ENCODE peak calls at places on chromosomes 3 and 15, in eight cellular contexts. B, Z, F, X, Y, O, U and Q are unnamed samples.

GRCh38 chr3:76871655-76872054 is 168.2 kb upstream of the ROBO2 start:
- DNase-seq in B (no peak), X (no peak), O (no peak), F (no peak), Z (no peak), Y (no peak), U (no peak), Q (no peak)

GRCh38 chr3:46380471-46381215 is 9.9 kb downstream of the CCR5 start:
- DNase-seq in Z (peak; percentile 33), Y (no peak), B (no peak), F (no peak), U (no peak), O (no peak), X (no peak), Q (no peak)

GRCh38 chr3:69370156-69370944 is 15.5 kb downstream of the FRMD4B start:
- DNase-seq in O (no peak), F (peak; percentile 78), Z (no peak), X (no peak), B (no peak), Y (no peak), U (no peak), Q (peak; percentile 70)

GRCh38 chr3:150078983-150079739 is 108.5 kb upstream of the PFN2 start:
- DNase-seq in Y (no peak), F (peak; percentile 64), U (no peak), O (peak; percentile 97), Z (peak; percentile 95), B (no peak), X (peak; percentile 50), Q (peak; percentile 87)

GRCh38 chr3:99751649-99752048 is 66.0 kb upstream of the CMSS1 start:
- DNase-seq in Y (no peak), U (no peak), O (peak; percentile 84), F (peak; percentile 90), Z (peak; percentile 79), B (no peak), X (no peak), Q (peak; percentile 71)

GRCh38 chr15:78392430-78392829 is 45.6 kb upstream of the IREB2 start:
- DNase-seq in O (no peak), X (peak; percentile 84), B (no peak), U (no peak), F (no peak), Y (no peak), Z (no peak), Q (no peak)

GRCh38 chr3:126355777-126356372 is 1.3 kb downstream of the KLF15 start:
- DNase-seq in F (peak; percentile 50), X (no peak), U (peak; percentile 98), Y (no peak), Z (peak; percentile 86), O (peak; percentile 78), B (no peak), Q (no peak)

GRCh38 chr15:84715442-84716035 is 400 bp downstream of the SEC11A start:
- DNase-seq in Z (peak; percentile 44), U (peak; percentile 23), F (no peak), O (peak; percentile 49), B (peak; percentile 32), Y (peak; percentile 63), X (no peak), Q (peak; percentile 65)

GRCh38 chr3:72018339-72018984 is 233.5 kb upstream of the PROK2 start:
- DNase-seq in F (peak; percentile 53), Z (peak; percentile 13), B (no peak), Y (no peak), X (no peak), U (no peak), O (peak; percentile 5), Q (no peak)

GRCh38 chr3:152096280-152096679 is 172.4 kb upstream of the MBNL1 start:
- DNase-seq in F (no peak), U (no peak), X (no peak), Y (no peak), O (no peak), B (no peak), Z (no peak), Q (no peak)

GRCh38 chr15:64851503-64851840 is 9.8 kb downstream of the PLEKHO2 start:
- DNase-seq in X (no peak), Z (peak; percentile 94), U (peak; percentile 51), B (no peak), O (peak; percentile 96), Y (no peak), F (no peak), Q (no peak)

GRCh38 chr15:64044315-64045105 is 1.8 kb downstream of the DAPK2 start:
- DNase-seq in Z (peak; percentile 18), B (no peak), F (no peak), X (no peak), O (no peak), U (no peak), Y (no peak), Q (no peak)

GRCh38 chr15:83318861-83319415 is 34.5 kb upstream of the BNC1 start:
- DNase-seq in Z (no peak), U (no peak), B (no peak), O (no peak), F (no peak), X (no peak), Y (no peak), Q (no peak)

GRCh38 chr15:67074886-67075229 is 9.5 kb downstream of the SMAD3 start:
- DNase-seq in O (no peak), X (no peak), Y (no peak), Z (no peak), B (no peak), U (no peak), F (no peak), Q (no peak)

GRCh38 chr3:127709320-127710060 is 36.7 kb downstream of the ABTB1 start:
- DNase-seq in Z (peak; percentile 19), O (no peak), X (no peak), B (no peak), Y (no peak), F (no peak), U (no peak), Q (no peak)

GRCh38 chr3:46835059-46835458 is 28.2 kb downstream of the MYL3 start:
- DNase-seq in O (no peak), F (no peak), Y (no peak), Z (no peak), U (no peak), X (no peak), B (no peak), Q (no peak)

GRCh38 chr3:37765591-37766219 is 96.0 kb upstream of the CTDSPL start:
- DNase-seq in Y (no peak), Z (peak; percentile 78), F (no peak), B (no peak), O (peak; percentile 71), X (no peak), U (no peak), Q (no peak)

GRCh38 chr15:51030649-51031316 is 63.9 kb downstream of the TNFAIP8L3 start:
- DNase-seq in X (no peak), F (peak; percentile 85), O (peak; percentile 87), B (no peak), Z (peak; percentile 70), U (no peak), Y (no peak), Q (peak; percentile 40)

GRCh38 chr15:70632981-70633380 is 130.4 kb downstream of the UACA start:
- DNase-seq in O (no peak), Y (no peak), F (peak; percentile 54), Z (no peak), X (no peak), B (no peak), U (peak; percentile 52), Q (no peak)

GRCh38 chr3:67790043-67790442 is 135.6 kb upstream of the SUCLG2 start:
- DNase-seq in U (peak; percentile 51), Z (peak; percentile 82), O (peak; percentile 70), F (peak; percentile 69), X (no peak), B (peak; percentile 41), Y (peak; percentile 39), Q (peak; percentile 30)

GRCh38 chr15:86060614-86061125 is 19.0 kb upstream of the AGBL1 start:
- DNase-seq in B (no peak), X (no peak), Z (no peak), O (no peak), F (no peak), U (no peak), Y (no peak), Q (no peak)

GRCh38 chr15:83835384-83836010 is 181.6 kb downstream of the ADAMTSL3 start:
- DNase-seq in F (no peak), X (no peak), B (no peak), U (no peak), O (no peak), Y (no peak), Z (no peak), Q (no peak)

GRCh38 chr15:79977431-79977940 is 6.5 kb upstream of the BCL2A1 start:
- DNase-seq in X (no peak), B (no peak), F (no peak), U (no peak), Y (no peak), Z (peak; percentile 46), O (peak; percentile 28), Q (no peak)

GRCh38 chr15:75648156-75649000 is 666 bp downstream of the SNX33 start:
- DNase-seq in B (no peak), O (peak; percentile 51), Z (peak; percentile 50), Y (no peak), X (no peak), U (peak; percentile 93), F (no peak), Q (peak; percentile 38)

GRCh38 chr3:179853176-179853575 is 183.6 kb downstream of the PEX5L start:
- DNase-seq in Y (no peak), O (peak; percentile 87), B (no peak), U (no peak), X (no peak), Z (peak; percentile 90), F (peak; percentile 65), Q (no peak)

GRCh38 chr3:48561045-48561736 is 2.4 kb downstream of the UCN2 start:
- DNase-seq in B (no peak), X (no peak), F (peak; percentile 90), Y (peak; percentile 34), U (peak; percentile 96), O (peak; percentile 49), Z (peak; percentile 81), Q (no peak)

GRCh38 chr3:8641472-8641871 is 3.1 kb downstream of the SSUH2 start:
- DNase-seq in O (no peak), F (no peak), Z (no peak), U (peak; percentile 61), X (no peak), Y (no peak), B (no peak), Q (no peak)

GRCh38 chr3:73581134-73581846 is 43.5 kb downstream of the PDZRN3 start:
- DNase-seq in U (no peak), Z (no peak), F (no peak), O (no peak), B (no peak), X (no peak), Y (no peak), Q (no peak)

GRCh38 chr3:128969993-128970740 is 23.7 kb downstream of the CFAP92 start:
- DNase-seq in F (peak; percentile 55), Z (peak; percentile 59), O (peak; percentile 31), Y (peak; percentile 56), B (peak; percentile 46), X (peak; percentile 18), U (peak; percentile 75), Q (no peak)

GRCh38 chr3:69451594-69451993 is 65.7 kb upstream of the FRMD4B start:
- DNase-seq in O (no peak), Z (peak; percentile 26), F (no peak), X (no peak), U (no peak), B (no peak), Y (no peak), Q (no peak)

GRCh38 chr3:15081960-15082664 is 16.8 kb downstream of the RBSN start:
- DNase-seq in X (no peak), O (peak; percentile 76), Y (no peak), U (no peak), F (no peak), B (no peak), Z (peak; percentile 66), Q (peak; percentile 21)

GRCh38 chr3:6717026-6717943 is 143.6 kb upstream of the GRM7 start:
- DNase-seq in F (no peak), U (no peak), B (no peak), Z (no peak), O (no peak), Y (no peak), X (no peak), Q (no peak)

GRCh38 chr3:112405845-112406244 is 72.9 kb downstream of the CD200 start:
- DNase-seq in Y (peak; percentile 18), Z (no peak), B (peak; percentile 3), F (peak; percentile 71), X (no peak), O (no peak), U (no peak), Q (peak; percentile 70)

GRCh38 chr15:62940755-62941361 is 101.7 kb upstream of the TPM1 start:
- DNase-seq in Y (no peak), F (peak; percentile 97), B (no peak), O (peak; percentile 96), X (no peak), U (no peak), Z (peak; percentile 96), Q (peak; percentile 95)